ENCODE peak calls at places on chromosomes 16 and 17, in eight cellular contexts. One of them, this sample, is unnamed.

GRCh38 chr17:67531291-67531690 is 154.2 kb downstream of the PITPNC1 start:
- DNase-seq in gastrocnemius medialis: no peak
- DNase-seq in H9: peak; percentile 75
- DNase-seq in thoracic aorta: no peak
- DNase-seq in colonic mucosa: no peak
- DNase-seq in tibial artery: no peak
- DNase-seq in uterus: no peak
- DNase-seq in PC-3: no peak
- DNase-seq in this sample: no peak

GRCh38 chr17:13002761-13003453 is 14.9 kb downstream of the ELAC2 start:
- DNase-seq in PC-3: peak; percentile 83
- DNase-seq in tibial artery: peak; percentile 85
- DNase-seq in uterus: peak; percentile 82
- DNase-seq in thoracic aorta: peak; percentile 57
- DNase-seq in H9: peak; percentile 78
- DNase-seq in colonic mucosa: peak; percentile 80
- DNase-seq in gastrocnemius medialis: peak; percentile 61
- DNase-seq in this sample: no peak

GRCh38 chr17:34620458-34620857 is 41.1 kb downstream of the TMEM132E start:
- DNase-seq in colonic mucosa: no peak
- DNase-seq in tibial artery: no peak
- DNase-seq in PC-3: no peak
- DNase-seq in H9: no peak
- DNase-seq in thoracic aorta: no peak
- DNase-seq in gastrocnemius medialis: no peak
- DNase-seq in uterus: no peak
- DNase-seq in this sample: no peak

GRCh38 chr17:58006563-58006923 is 503 bp downstream of the SRSF1 start:
- DNase-seq in H9: peak; percentile 66
- DNase-seq in thoracic aorta: peak; percentile 55
- DNase-seq in gastrocnemius medialis: peak; percentile 84
- DNase-seq in colonic mucosa: peak; percentile 85
- DNase-seq in PC-3: peak; percentile 74
- DNase-seq in tibial artery: peak; percentile 88
- DNase-seq in uterus: peak; percentile 76
- DNase-seq in this sample: peak; percentile 41

GRCh38 chr16:22278841-22279240 is 18.4 kb upstream of the POLR3E start:
- DNase-seq in colonic mucosa: no peak
- DNase-seq in H9: peak; percentile 62
- DNase-seq in uterus: no peak
- DNase-seq in PC-3: no peak
- DNase-seq in tibial artery: no peak
- DNase-seq in gastrocnemius medialis: no peak
- DNase-seq in thoracic aorta: no peak
- DNase-seq in this sample: no peak

GRCh38 chr16:62831235-62831634 is 795.0 kb upstream of the CDH8 start:
- DNase-seq in PC-3: no peak
- DNase-seq in H9: no peak
- DNase-seq in thoracic aorta: no peak
- DNase-seq in gastrocnemius medialis: no peak
- DNase-seq in colonic mucosa: no peak
- DNase-seq in uterus: no peak
- DNase-seq in tibial artery: no peak
- DNase-seq in this sample: no peak

GRCh38 chr17:80866050-80866793 is 125.4 kb upstream of the CHMP6 start:
- DNase-seq in thoracic aorta: no peak
- DNase-seq in tibial artery: peak; percentile 84
- DNase-seq in H9: peak; percentile 76
- DNase-seq in gastrocnemius medialis: peak; percentile 72
- DNase-seq in uterus: peak; percentile 81
- DNase-seq in PC-3: peak; percentile 73
- DNase-seq in colonic mucosa: peak; percentile 72
- DNase-seq in this sample: no peak

GRCh38 chr17:49968380-49969133 is 433 bp upstream of the DLX4 start:
- DNase-seq in H9: peak; percentile 97
- DNase-seq in gastrocnemius medialis: peak; percentile 23
- DNase-seq in thoracic aorta: no peak
- DNase-seq in colonic mucosa: peak; percentile 64
- DNase-seq in uterus: peak; percentile 36
- DNase-seq in tibial artery: no peak
- DNase-seq in PC-3: peak; percentile 71
- DNase-seq in this sample: peak; percentile 51

GRCh38 chr16:4053663-4054479 is 62.4 kb downstream of the ADCY9 start:
- DNase-seq in H9: no peak
- DNase-seq in uterus: peak; percentile 64
- DNase-seq in PC-3: peak; percentile 39
- DNase-seq in tibial artery: peak; percentile 94
- DNase-seq in gastrocnemius medialis: no peak
- DNase-seq in colonic mucosa: peak; percentile 61
- DNase-seq in thoracic aorta: peak; percentile 33
- DNase-seq in this sample: peak; percentile 79

GRCh38 chr16:1474796-1475551 is at the start of gene CLCN7:
- DNase-seq in thoracic aorta: peak; percentile 68
- DNase-seq in uterus: peak; percentile 89
- DNase-seq in PC-3: peak; percentile 58
- DNase-seq in gastrocnemius medialis: peak; percentile 91
- DNase-seq in colonic mucosa: peak; percentile 93
- DNase-seq in H9: peak; percentile 87
- DNase-seq in tibial artery: peak; percentile 94
- DNase-seq in this sample: peak; percentile 32

GRCh38 chr17:77280304-77280910 is 139.6 kb downstream of the SEC14L1 start:
- DNase-seq in uterus: no peak
- DNase-seq in PC-3: peak; percentile 96
- DNase-seq in thoracic aorta: no peak
- DNase-seq in gastrocnemius medialis: no peak
- DNase-seq in tibial artery: no peak
- DNase-seq in colonic mucosa: peak; percentile 83
- DNase-seq in H9: peak; percentile 66
- DNase-seq in this sample: peak; percentile 94

GRCh38 chr16:1310832-1311200 is 1.4 kb downstream of the UBE2I start:
- DNase-seq in PC-3: no peak
- DNase-seq in gastrocnemius medialis: no peak
- DNase-seq in tibial artery: no peak
- DNase-seq in colonic mucosa: no peak
- DNase-seq in H9: no peak
- DNase-seq in thoracic aorta: no peak
- DNase-seq in uterus: no peak
- DNase-seq in this sample: no peak

GRCh38 chr16:84884311-84885023 is 64.7 kb downstream of the CRISPLD2 start:
- DNase-seq in PC-3: peak; percentile 30
- DNase-seq in gastrocnemius medialis: no peak
- DNase-seq in tibial artery: no peak
- DNase-seq in thoracic aorta: no peak
- DNase-seq in H9: no peak
- DNase-seq in colonic mucosa: no peak
- DNase-seq in uterus: no peak
- DNase-seq in this sample: peak; percentile 11

GRCh38 chr16:10180771-10181163 is 1.5 kb downstream of the GRIN2A start:
- DNase-seq in tibial artery: no peak
- DNase-seq in colonic mucosa: peak; percentile 20
- DNase-seq in PC-3: no peak
- DNase-seq in thoracic aorta: no peak
- DNase-seq in uterus: peak; percentile 33
- DNase-seq in H9: peak; percentile 90
- DNase-seq in gastrocnemius medialis: no peak
- DNase-seq in this sample: no peak

GRCh38 chr17:4947411-4948165 is 742 bp downstream of the PFN1 start:
- DNase-seq in PC-3: peak; percentile 38
- DNase-seq in colonic mucosa: peak; percentile 80
- DNase-seq in tibial artery: peak; percentile 85
- DNase-seq in uterus: peak; percentile 71
- DNase-seq in thoracic aorta: no peak
- DNase-seq in H9: peak; percentile 72
- DNase-seq in gastrocnemius medialis: peak; percentile 56
- DNase-seq in this sample: no peak

GRCh38 chr17:4945176-4945943 is 3.0 kb downstream of the PFN1 start:
- DNase-seq in H9: peak; percentile 80
- DNase-seq in tibial artery: peak; percentile 92
- DNase-seq in PC-3: peak; percentile 93
- DNase-seq in gastrocnemius medialis: peak; percentile 93
- DNase-seq in thoracic aorta: no peak
- DNase-seq in uterus: peak; percentile 79
- DNase-seq in colonic mucosa: peak; percentile 88
- DNase-seq in this sample: peak; percentile 89

GRCh38 chr17:4947010-4947410 is 1.3 kb downstream of the PFN1 start:
- DNase-seq in thoracic aorta: no peak
- DNase-seq in uterus: no peak
- DNase-seq in colonic mucosa: no peak
- DNase-seq in tibial artery: no peak
- DNase-seq in PC-3: no peak
- DNase-seq in H9: no peak
- DNase-seq in gastrocnemius medialis: no peak
- DNase-seq in this sample: no peak

GRCh38 chr17:4945944-4946280 is 2.4 kb downstream of the PFN1 start:
- DNase-seq in colonic mucosa: no peak
- DNase-seq in PC-3: no peak
- DNase-seq in H9: no peak
- DNase-seq in thoracic aorta: no peak
- DNase-seq in uterus: no peak
- DNase-seq in tibial artery: no peak
- DNase-seq in gastrocnemius medialis: no peak
- DNase-seq in this sample: peak; percentile 21

DNA sequence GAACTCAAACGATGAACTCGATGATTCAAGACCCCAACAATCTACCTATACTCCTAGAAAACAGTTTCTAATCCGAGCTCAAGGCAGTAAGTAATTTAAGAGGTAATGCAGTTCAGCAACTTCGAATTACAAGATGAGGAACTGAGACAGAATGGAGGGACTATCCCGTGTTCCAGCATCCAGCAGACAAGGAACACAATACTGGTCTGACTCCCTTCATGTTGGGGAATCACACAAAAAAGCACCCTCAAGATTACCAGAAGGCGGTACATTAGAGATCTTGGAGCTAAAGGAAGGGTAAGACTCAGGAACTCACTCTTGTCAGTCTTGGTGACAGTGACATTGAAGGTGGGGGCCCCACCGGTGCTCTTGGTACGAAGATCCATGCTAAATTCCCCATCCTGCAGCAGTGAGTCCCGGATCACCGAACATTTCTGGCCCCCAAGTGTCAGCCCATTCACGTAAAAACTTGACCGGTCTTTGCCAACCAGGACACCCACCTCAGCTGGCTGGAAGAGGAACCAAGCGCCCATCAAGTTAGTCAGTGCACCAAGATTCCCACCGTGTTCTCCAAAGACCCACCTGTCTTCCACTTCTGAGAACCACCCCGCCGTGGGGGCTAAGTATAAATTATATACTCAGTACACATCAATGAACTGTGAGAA is 1.9 kb downstream of the PFN1 start:
- DNase-seq in gastrocnemius medialis: no peak
- DNase-seq in thoracic aorta: no peak
- DNase-seq in tibial artery: no peak
- DNase-seq in PC-3: no peak
- DNase-seq in uterus: no peak
- DNase-seq in colonic mucosa: no peak
- DNase-seq in H9: no peak
- DNase-seq in this sample: no peak
- H3K4me1 ChIP-seq in gastrocnemius medialis: peaks cover 46% of the 10 kb centered on the region
- H3K4me1 ChIP-seq in thoracic aorta: peaks cover 65% of the 10 kb centered on the region
- H3K4me1 ChIP-seq in tibial artery: peaks cover 53% of the 10 kb centered on the region
- H3K4me1 ChIP-seq in PC-3: peaks cover 36% of the 10 kb centered on the region
- H3K4me1 ChIP-seq in uterus: peaks cover 17% of the 10 kb centered on the region
- H3K4me1 ChIP-seq in colonic mucosa: peaks cover 13% of the 10 kb centered on the region
- H3K4me1 ChIP-seq in H9: peaks cover 4% of the 10 kb centered on the region
- H3K4me1 ChIP-seq in this sample: peaks cover 26% of the 10 kb centered on the region

GRCh38 chr16:30777591-30778297 is 9.3 kb downstream of the ZNF629 start:
- DNase-seq in PC-3: no peak
- DNase-seq in thoracic aorta: no peak
- DNase-seq in tibial artery: no peak
- DNase-seq in colonic mucosa: no peak
- DNase-seq in uterus: no peak
- DNase-seq in H9: no peak
- DNase-seq in gastrocnemius medialis: peak; percentile 60
- DNase-seq in this sample: no peak
- H3K4me1 ChIP-seq in PC-3: peaks cover 5% of the 10 kb centered on the region
- H3K4me1 ChIP-seq in thoracic aorta: peaks cover 21% of the 10 kb centered on the region
- H3K4me1 ChIP-seq in tibial artery: peaks cover 28% of the 10 kb centered on the region
- H3K4me1 ChIP-seq in colonic mucosa: no peaks in the 10 kb centered on the region
- H3K4me1 ChIP-seq in uterus: no peaks in the 10 kb centered on the region
- H3K4me1 ChIP-seq in H9: no peaks in the 10 kb centered on the region
- H3K4me1 ChIP-seq in gastrocnemius medialis: peaks cover 31% of the 10 kb centered on the region
- H3K4me1 ChIP-seq in this sample: no peaks in the 10 kb centered on the region

GRCh38 chr17:42980274-42980765 is at the start of gene RUNDC1:
- DNase-seq in tibial artery: peak; percentile 96
- DNase-seq in PC-3: peak; percentile 83
- DNase-seq in H9: peak; percentile 95
- DNase-seq in thoracic aorta: peak; percentile 78
- DNase-seq in gastrocnemius medialis: peak; percentile 87
- DNase-seq in uterus: peak; percentile 89
- DNase-seq in colonic mucosa: peak; percentile 97
- DNase-seq in this sample: no peak

GRCh38 chr17:42984486-42984885 is 4.1 kb downstream of the RUNDC1 start:
- DNase-seq in H9: no peak
- DNase-seq in tibial artery: no peak
- DNase-seq in colonic mucosa: no peak
- DNase-seq in PC-3: no peak
- DNase-seq in uterus: no peak
- DNase-seq in gastrocnemius medialis: no peak
- DNase-seq in thoracic aorta: no peak
- DNase-seq in this sample: no peak

GRCh38 chr17:42982266-42982665 is 1.9 kb downstream of the RUNDC1 start:
- DNase-seq in PC-3: no peak
- DNase-seq in uterus: no peak
- DNase-seq in thoracic aorta: no peak
- DNase-seq in gastrocnemius medialis: no peak
- DNase-seq in H9: no peak
- DNase-seq in tibial artery: no peak
- DNase-seq in colonic mucosa: no peak
- DNase-seq in this sample: no peak

GRCh38 chr17:42979511-42980273 is at the start of gene PTGES3L:
- DNase-seq in PC-3: peak; percentile 27
- DNase-seq in H9: peak; percentile 84
- DNase-seq in colonic mucosa: peak; percentile 61
- DNase-seq in tibial artery: peak; percentile 82
- DNase-seq in gastrocnemius medialis: peak; percentile 92
- DNase-seq in uterus: peak; percentile 45
- DNase-seq in thoracic aorta: peak; percentile 22
- DNase-seq in this sample: no peak

GRCh38 chr17:42980766-42981397 is 517 bp downstream of the RUNDC1 start:
- DNase-seq in colonic mucosa: peak; percentile 75
- DNase-seq in tibial artery: no peak
- DNase-seq in gastrocnemius medialis: peak; percentile 34
- DNase-seq in uterus: peak; percentile 36
- DNase-seq in thoracic aorta: no peak
- DNase-seq in PC-3: peak; percentile 62
- DNase-seq in H9: peak; percentile 71
- DNase-seq in this sample: no peak
- H3K4me1 ChIP-seq in colonic mucosa: peaks cover 19% of the 10 kb centered on the region
- H3K4me1 ChIP-seq in tibial artery: peaks cover 28% of the 10 kb centered on the region
- H3K4me1 ChIP-seq in gastrocnemius medialis: peaks cover 23% of the 10 kb centered on the region
- H3K4me1 ChIP-seq in uterus: no peaks in the 10 kb centered on the region
- H3K4me1 ChIP-seq in thoracic aorta: peaks cover 25% of the 10 kb centered on the region
- H3K4me1 ChIP-seq in PC-3: peaks cover 18% of the 10 kb centered on the region
- H3K4me1 ChIP-seq in H9: peaks cover 2% of the 10 kb centered on the region
- H3K4me1 ChIP-seq in this sample: no peaks in the 10 kb centered on the region

DNA sequence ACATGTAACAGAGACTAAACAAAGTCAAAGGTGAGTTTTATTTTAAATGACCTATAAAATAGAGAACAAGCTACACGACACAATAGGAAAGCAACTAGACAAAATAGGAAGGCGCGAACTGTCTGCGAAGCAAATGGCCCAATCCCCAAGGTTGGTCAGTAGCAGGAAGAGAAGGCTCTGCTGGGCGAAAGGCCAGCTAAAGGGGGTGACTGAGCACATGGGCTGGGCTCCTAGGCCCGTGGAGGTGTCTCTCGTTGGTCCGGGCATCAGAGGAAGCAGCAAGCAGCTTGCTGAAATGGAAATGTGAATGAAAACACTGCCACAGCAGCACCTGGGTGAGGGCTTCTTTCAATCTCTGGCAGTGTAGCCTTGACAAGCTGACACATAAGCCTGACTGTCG is 129.4 kb downstream of the ZNF778 start:
- DNase-seq in tibial artery: no peak
- DNase-seq in PC-3: no peak
- DNase-seq in H9: no peak
- DNase-seq in gastrocnemius medialis: no peak
- DNase-seq in uterus: no peak
- DNase-seq in colonic mucosa: no peak
- DNase-seq in thoracic aorta: no peak
- DNase-seq in this sample: no peak
- H3K4me1 ChIP-seq in tibial artery: peaks cover 26% of the 10 kb centered on the region
- H3K4me1 ChIP-seq in PC-3: peaks cover 26% of the 10 kb centered on the region
- H3K4me1 ChIP-seq in H9: peaks cover 8% of the 10 kb centered on the region
- H3K4me1 ChIP-seq in gastrocnemius medialis: peaks cover 45% of the 10 kb centered on the region
- H3K4me1 ChIP-seq in uterus: no peaks in the 10 kb centered on the region
- H3K4me1 ChIP-seq in colonic mucosa: peaks cover 17% of the 10 kb centered on the region
- H3K4me1 ChIP-seq in thoracic aorta: peaks cover 19% of the 10 kb centered on the region
- H3K4me1 ChIP-seq in this sample: peaks cover 44% of the 10 kb centered on the region